ENCODE peak calls at places on chromosome 18, in four cellular contexts. Z is HepG2, R is GM12878, X is K562. I is an unnamed sample.

GRCh38 chr18:24910217-24910616 is 441.7 kb downstream of the ZNF521 start:
- DNase-seq in Z (no peak), R (no peak), X (no peak), I (no peak)

GRCh38 chr18:2853926-2854664 is 7.3 kb downstream of the EMILIN2 start:
- DNase-seq in Z (no peak), R (no peak), X (peak; percentile 98), I (no peak)

GRCh38 chr18:7830468-7830867 is 263.4 kb downstream of the PTPRM start:
- DNase-seq in Z (no peak), R (peak; percentile 32), X (peak; percentile 5), I (peak; percentile 16)

GRCh38 chr18:12060182-12060870 is 33.3 kb upstream of the ANKRD62 start:
- DNase-seq in Z (no peak), R (no peak), X (no peak), I (no peak)

GRCh38 chr18:55906533-55906932 is 318.5 kb upstream of the TCF4 start:
- DNase-seq in Z (no peak), R (no peak), X (no peak), I (no peak)

GRCh38 chr18:77082316-77082715 is 50.3 kb downstream of the MBP start:
- DNase-seq in Z (no peak), R (no peak), X (no peak), I (no peak)

GRCh38 chr18:61093967-61094366 is 239.3 kb upstream of the CDH20 start:
- DNase-seq in Z (no peak), R (no peak), X (no peak), I (no peak)

GRCh38 chr18:73679941-73680700 is 467.5 kb downstream of the FBXO15 start:
- DNase-seq in Z (no peak), R (no peak), X (no peak), I (no peak)

GRCh38 chr18:30582078-30582477 is 460.5 kb downstream of the DSC3 start:
- DNase-seq in Z (no peak), R (no peak), X (peak; percentile 31), I (no peak)

GRCh38 chr18:27750014-27750413 is 426.9 kb downstream of the CDH2 start:
- DNase-seq in Z (peak; percentile 16), R (no peak), X (no peak), I (peak; percentile 66)

GRCh38 chr18:11518788-11519685 is 90.4 kb upstream of the SLC35G4 start:
- DNase-seq in Z (peak; percentile 64), R (no peak), X (peak; percentile 73), I (peak; percentile 68)

GRCh38 chr18:44811586-44812125 is 131.0 kb downstream of the SETBP1 start:
- DNase-seq in Z (no peak), R (no peak), X (no peak), I (no peak)

GRCh38 chr18:11872479-11873136 is 21.4 kb downstream of the CHMP1B start:
- DNase-seq in Z (peak; percentile 71), R (no peak), X (peak; percentile 72), I (peak; percentile 31)

GRCh38 chr18:76982038-76982437 is 150.5 kb downstream of the MBP start:
- DNase-seq in Z (no peak), R (no peak), X (no peak), I (no peak)

GRCh38 chr18:34929336-34929780 is 111.9 kb upstream of the MAPRE2 start:
- DNase-seq in Z (peak; percentile 94), R (no peak), X (peak; percentile 14), I (no peak)

GRCh38 chr18:30639361-30639760 is 403.2 kb downstream of the DSC3 start:
- DNase-seq in Z (no peak), R (no peak), X (no peak), I (no peak)

GRCh38 chr18:31723998-31724711 is 36.5 kb downstream of the SLC25A52 start:
- DNase-seq in Z (no peak), R (no peak), X (no peak), I (no peak)

GRCh38 chr18:50982086-50982801 is 14.4 kb downstream of the ELAC1 start:
- DNase-seq in Z (no peak), R (no peak), X (no peak), I (no peak)

GRCh38 chr18:36200354-36200771 is 13.1 kb downstream of the MOCOS start:
- DNase-seq in Z (no peak), R (no peak), X (peak; percentile 89), I (no peak)

DNA sequence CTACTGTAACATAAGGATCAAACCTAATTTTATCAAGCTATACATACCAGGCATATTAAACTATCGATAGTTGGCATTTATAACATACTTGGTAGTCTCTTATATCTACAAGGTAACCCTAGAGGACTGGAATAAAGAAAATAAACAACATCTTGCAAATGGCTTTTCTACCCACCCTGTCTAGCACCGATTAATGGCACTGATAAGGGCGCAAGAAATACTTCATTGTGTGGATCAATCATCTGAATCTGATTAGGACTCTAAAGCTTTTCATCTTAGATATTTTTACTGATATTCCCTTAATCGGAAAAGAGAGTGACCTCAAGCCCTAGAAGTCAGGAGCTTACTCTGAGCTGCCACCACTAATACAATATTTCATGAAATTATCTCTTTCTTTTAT is 1461.7 kb upstream of the PIK3C3 start:
- DNase-seq in Z (no peak), R (no peak), X (no peak), I (no peak)
- TF ChIP-seq FOXK2 in Z (no peak), R (no peak), X (no peak), I (no peak)

DNA sequence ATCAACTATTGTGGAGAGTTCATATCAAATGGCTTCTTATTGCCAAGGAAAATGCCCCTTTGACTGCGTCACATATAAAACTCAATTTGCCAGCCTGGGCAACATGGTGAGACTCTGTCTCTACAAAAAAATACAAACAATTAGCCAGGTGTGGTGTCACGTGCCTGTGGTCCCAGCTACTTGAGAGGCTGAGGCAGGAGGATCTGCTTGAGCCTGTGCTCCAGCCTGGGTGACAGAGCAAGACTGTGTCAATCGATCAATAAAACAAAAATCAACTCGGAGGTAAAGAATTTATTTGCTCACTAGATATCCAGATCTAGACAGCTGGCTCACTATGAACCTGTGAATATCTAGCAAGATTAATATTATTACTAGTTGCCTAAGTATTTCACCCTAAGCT is 1.7 kb upstream of the ZCCHC2 start:
- DNase-seq in Z (no peak), R (no peak), X (no peak), I (no peak)
- TF ChIP-seq FOXK2 in Z (no peak), R (no peak), X (no peak), I (no peak)

GRCh38 chr18:37334494-37335125 is 231.0 kb downstream of the CELF4 start:
- DNase-seq in Z (no peak), R (no peak), X (no peak), I (no peak)
- TF ChIP-seq FOXK2 in Z (no peak), R (no peak), X (no peak), I (no peak)

DNA sequence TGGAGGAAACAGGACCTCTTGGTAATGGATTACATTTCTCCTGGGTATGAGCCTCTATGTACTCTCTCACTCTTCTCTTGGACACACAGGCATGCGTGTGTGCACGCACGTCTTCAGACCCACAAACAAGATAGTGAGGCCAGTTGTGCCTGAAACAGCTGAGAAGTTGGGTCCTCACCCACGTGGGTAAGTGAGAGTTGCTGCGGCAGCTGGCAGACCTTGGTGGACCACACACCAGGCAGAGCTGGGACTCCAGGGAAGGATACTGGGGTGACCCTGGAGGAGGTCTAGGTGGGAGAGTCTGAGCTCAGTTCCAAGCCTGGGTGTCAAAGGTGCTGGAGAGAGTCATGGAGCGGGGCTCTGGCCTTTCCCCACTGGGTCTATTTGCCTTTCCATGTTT is 194.3 kb downstream of the HAUS1 start:
- DNase-seq in Z (no peak), R (no peak), X (no peak), I (no peak)
- TF ChIP-seq FOXK2 in Z (no peak), R (no peak), X (no peak), I (no peak)

GRCh38 chr18:69636529-69637301 is 236.0 kb downstream of the DOK6 start:
- DNase-seq in Z (peak; percentile 6), R (no peak), X (no peak), I (no peak)
- TF ChIP-seq FOXK2 in Z (no peak), R (no peak), X (no peak), I (no peak)

GRCh38 chr18:75162467-75162866 is 46.5 kb downstream of the PTGR3 start:
- DNase-seq in Z (no peak), R (no peak), X (no peak), I (no peak)
- TF ChIP-seq FOXK2 in Z (no peak), R (no peak), X (no peak), I (no peak)

GRCh38 chr18:22344908-22345670 is 72.6 kb downstream of the CTAGE1 start:
- DNase-seq in Z (no peak), R (no peak), X (no peak), I (no peak)

GRCh38 chr18:22345733-22346132 is 72.0 kb downstream of the CTAGE1 start:
- DNase-seq in Z (no peak), R (no peak), X (no peak), I (no peak)

GRCh38 chr18:22346968-22347611 is 70.6 kb downstream of the CTAGE1 start:
- DNase-seq in Z (peak; percentile 5), R (no peak), X (peak; percentile 32), I (peak; percentile 66)

GRCh38 chr18:22347624-22348511 is 69.8 kb downstream of the CTAGE1 start:
- DNase-seq in Z (no peak), R (no peak), X (no peak), I (peak; percentile 47)

GRCh38 chr18:22346342-22346967 is 71.3 kb downstream of the CTAGE1 start:
- DNase-seq in Z (no peak), R (no peak), X (peak; percentile 8), I (no peak)
- TF ChIP-seq FOXK2 in Z (no peak), R (no peak), X (no peak), I (no peak)

DNA sequence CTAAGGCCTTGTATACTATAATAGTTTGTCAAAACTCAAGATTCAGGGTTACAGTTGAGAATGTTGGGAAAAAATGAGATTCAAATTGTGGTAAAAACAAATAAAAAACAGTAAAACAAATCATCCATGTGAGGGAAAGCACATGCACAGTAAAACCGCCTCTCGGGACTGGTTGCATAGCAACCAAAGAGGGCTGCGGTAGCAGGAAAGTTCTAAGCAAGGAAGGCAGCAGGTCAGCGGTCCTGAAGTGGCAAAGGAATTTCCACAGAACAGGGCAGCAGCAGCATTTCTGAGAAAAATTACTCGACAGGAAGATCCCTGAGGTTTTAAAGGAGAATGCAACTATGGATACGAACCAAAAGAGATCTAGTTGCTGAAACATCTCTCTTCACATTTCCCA is 93.7 kb downstream of the DYNAP start:
- DNase-seq in Z (no peak), R (no peak), X (peak; percentile 19), I (peak; percentile 18)
- TF ChIP-seq FOXK2 in Z (no peak), R (no peak), X (no peak), I (no peak)

DNA sequence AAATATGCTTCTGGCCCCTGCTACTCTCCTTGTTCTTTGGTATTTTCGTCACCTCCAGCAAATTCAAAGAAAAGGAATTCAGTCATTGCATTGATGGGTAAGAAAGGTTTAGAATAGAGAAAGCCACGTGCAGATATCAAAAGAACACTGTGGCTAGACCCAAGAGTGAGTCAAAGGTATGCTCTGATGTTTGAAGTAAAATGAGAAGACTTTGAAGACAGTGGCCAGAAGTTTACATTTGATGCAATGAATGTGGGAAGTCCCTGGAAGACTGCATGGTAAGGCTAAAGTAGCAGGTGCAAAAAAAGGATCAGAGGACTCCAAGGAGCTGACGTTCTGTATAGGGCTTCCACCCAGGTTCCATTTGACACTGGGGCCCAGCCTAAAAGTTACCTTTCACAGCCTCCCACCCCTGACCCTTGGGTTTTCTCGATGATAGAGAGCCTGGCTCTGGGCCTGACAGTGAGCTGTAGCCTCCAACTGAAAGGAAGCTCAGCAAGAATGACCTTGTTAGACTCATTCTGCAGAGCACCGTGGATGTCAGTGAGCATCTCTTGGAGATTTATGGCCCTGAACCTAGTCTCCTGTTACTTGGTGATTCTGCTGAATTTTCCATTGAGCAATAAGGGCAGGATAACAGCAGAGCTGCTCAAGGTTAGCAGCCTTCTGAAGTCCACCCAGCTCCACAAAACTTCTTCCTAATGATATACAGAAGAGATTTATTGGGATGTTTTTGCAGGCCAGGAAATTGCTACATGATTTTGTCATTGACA is 223.7 kb upstream of the RBBP8 start:
- DNase-seq in Z (no peak), R (no peak), X (no peak), I (no peak)
- TF ChIP-seq FOXK2 in Z (no peak), R (no peak), X (no peak), I (no peak)